ENCODE peak calls at places on chromosomes 12 and 14, in seven cellular contexts. G, B, J, Q, U, C and F are unnamed samples.

GRCh38 chr12:102407776-102408486 is 72.4 kb downstream of the IGF1 start:
- DNase-seq in G (no peak), B (no peak), J (no peak), Q (no peak), U (peak; percentile 24), C (no peak), F (no peak)

GRCh38 chr12:40099423-40099853 is 6.4 kb downstream of the SLC2A13 start:
- DNase-seq in G (no peak), B (no peak), J (peak; percentile 78), Q (no peak), U (no peak), C (no peak), F (no peak)

GRCh38 chr12:120144215-120144614 is 27.7 kb upstream of the RAB35 start:
- DNase-seq in G (no peak), B (no peak), J (no peak), Q (no peak), U (no peak), C (no peak), F (no peak)

GRCh38 chr14:34843011-34843554 is 32.1 kb downstream of the BAZ1A start:
- DNase-seq in G (peak; percentile 82), B (no peak), J (peak; percentile 41), Q (no peak), U (peak; percentile 37), C (no peak), F (peak; percentile 68)

GRCh38 chr12:1217191-1217949 is 226.3 kb downstream of the ERC1 start:
- DNase-seq in G (peak; percentile 88), B (no peak), J (peak; percentile 65), Q (no peak), U (peak; percentile 70), C (no peak), F (peak; percentile 78)

GRCh38 chr14:37037636-37038387 is 134.6 kb downstream of the SLC25A21 start:
- DNase-seq in G (no peak), B (no peak), J (no peak), Q (no peak), U (no peak), C (no peak), F (no peak)

GRCh38 chr14:68507544-68508081 is 285.3 kb downstream of the ZFP36L1 start:
- DNase-seq in G (no peak), B (no peak), J (no peak), Q (peak; percentile 42), U (no peak), C (no peak), F (no peak)

GRCh38 chr12:16520328-16520727 is 85.6 kb downstream of the LMO3 start:
- DNase-seq in G (peak; percentile 19), B (no peak), J (no peak), Q (no peak), U (no peak), C (no peak), F (no peak)

GRCh38 chr12:12240671-12241345 is 26.0 kb downstream of the LRP6 start:
- DNase-seq in G (no peak), B (no peak), J (peak; percentile 99), Q (no peak), U (no peak), C (no peak), F (peak; percentile 54)